ENCODE peak calls at places on chromosomes 12 and 14, in six cellular contexts. O is tibial nerve, Z is HepG2, G is transverse colon, M is stomach, T is GM12878. F is an unnamed sample. For H3K4me1, the result is how much of the 10 kb centered on the place peaks cover.

GRCh38 chr12:26987634-26988424 is 26.4 kb downstream of the TM7SF3 start:
- DNase-seq in O (no peak), Z (no peak), G (no peak), M (no peak), T (no peak), F (no peak)

GRCh38 chr14:70098257-70098809 is 90.4 kb downstream of the SLC8A3 start:
- DNase-seq in O (no peak), Z (no peak), G (no peak), M (no peak), T (no peak), F (no peak)

GRCh38 chr12:57476993-57477709 is 2.5 kb downstream of the ARHGAP9 start:
- DNase-seq in O (no peak), Z (no peak), G (no peak), M (no peak), T (no peak), F (no peak)

GRCh38 chr12:80648866-80649265 is 58.6 kb upstream of the MYF6 start:
- DNase-seq in O (no peak), Z (no peak), G (no peak), M (no peak), T (no peak), F (no peak)

GRCh38 chr14:64979336-64980074 is 7.2 kb upstream of the FNTB start:
- DNase-seq in O (no peak), Z (no peak), G (no peak), M (no peak), T (no peak), F (no peak)

GRCh38 chr12:69900720-69901131 is 75.7 kb downstream of the MYRFL start:
- DNase-seq in O (peak), Z (peak), G (peak), M (peak), T (no peak), F (no peak)

GRCh38 chr12:12736759-12737676 is 19.9 kb downstream of the CDKN1B start:
- DNase-seq in O (no peak), Z (no peak), G (peak), M (no peak), T (peak), F (no peak)

GRCh38 chr12:95996034-95996658 is at the start of gene HAL:
- DNase-seq in O (no peak), Z (peak), G (peak), M (peak), T (no peak), F (no peak)

GRCh38 chr14:73059326-73059725 is 992 bp downstream of the RBM25 start:
- DNase-seq in O (no peak), Z (peak), G (no peak), M (no peak), T (no peak), F (no peak)

GRCh38 chr12:18483723-18484325 is 222.5 kb downstream of the PIK3C2G start:
- DNase-seq in O (no peak), Z (no peak), G (no peak), M (no peak), T (no peak), F (no peak)

GRCh38 chr12:74334770-74335169 is 202.9 kb upstream of the ATXN7L3B start:
- DNase-seq in O (no peak), Z (no peak), G (no peak), M (no peak), T (no peak), F (no peak)

GRCh38 chr12:58969227-58969626 is 48.9 kb upstream of the LRIG3 start:
- DNase-seq in O (no peak), Z (no peak), G (no peak), M (no peak), T (no peak), F (no peak)

GRCh38 chr12:109581856-109582255 is 8.3 kb downstream of the MVK start:
- DNase-seq in O (no peak), Z (no peak), G (no peak), M (no peak), T (no peak), F (no peak)

GRCh38 chr12:49626169-49626835 is 2.9 kb downstream of the PRPF40B start:
- DNase-seq in O (no peak), Z (no peak), G (no peak), M (no peak), T (no peak), F (no peak)

GRCh38 chr12:78898416-78898815 is 33.8 kb downstream of the SYT1 start:
- DNase-seq in O (no peak), Z (no peak), G (no peak), M (no peak), T (no peak), F (no peak)

GRCh38 chr12:6367065-6367968 is 8.0 kb downstream of the SCNN1A start:
- DNase-seq in O (no peak), Z (peak), G (no peak), M (no peak), T (peak), F (no peak)

GRCh38 chr14:59301354-59301753 is 112.9 kb downstream of the DAAM1 start:
- DNase-seq in O (no peak), Z (peak), G (peak), M (no peak), T (peak), F (no peak)

GRCh38 chr12:98238513-98238912 is 276.9 kb upstream of the TMPO start:
- DNase-seq in O (no peak), Z (no peak), G (no peak), M (no peak), T (no peak), F (no peak)

GRCh38 chr14:59181804-59182203 is 6.7 kb upstream of the DAAM1 start:
- DNase-seq in O (no peak), Z (no peak), G (no peak), M (no peak), T (no peak), F (no peak)

GRCh38 chr12:120468271-120468845 is 1.2 kb downstream of the SRSF9 start:
- DNase-seq in O (no peak), Z (peak), G (peak), M (peak), T (no peak), F (peak)

GRCh38 chr12:128531153-128531552 is 264.2 kb downstream of the TMEM132C start:
- DNase-seq in O (no peak), Z (no peak), G (no peak), M (no peak), T (peak), F (no peak)

GRCh38 chr14:71745072-71745471 is 187.2 kb upstream of the RGS6 start:
- DNase-seq in O (no peak), Z (no peak), G (no peak), M (no peak), T (no peak), F (no peak)

GRCh38 chr14:88516742-88517418 is 37.9 kb downstream of the PTPN21 start:
- DNase-seq in O (no peak), Z (peak), G (peak), M (no peak), T (no peak), F (no peak)

GRCh38 chr12:109930028-109930800 is 30.1 kb downstream of the TCHP start:
- DNase-seq in O (no peak), Z (no peak), G (no peak), M (no peak), T (no peak), F (no peak)

GRCh38 chr14:100834441-100835277 is 8.7 kb downstream of the MEG3 start:
- DNase-seq in O (no peak), Z (no peak), G (no peak), M (no peak), T (no peak), F (no peak)

GRCh38 chr12:50402270-50403000 is 1.8 kb downstream of the LARP4 start:
- DNase-seq in O (no peak), Z (no peak), G (no peak), M (no peak), T (no peak), F (no peak)

GRCh38 chr12:91618281-91618680 is 435.7 kb upstream of the DCN start:
- DNase-seq in O (no peak), Z (no peak), G (no peak), M (no peak), T (no peak), F (no peak)
- TF ChIP-seq EP300 in O (no peak), Z (no peak), G (no peak), M (no peak), T (no peak), F (no peak)

GRCh38 chr14:24093901-24094838 is at the start of gene PCK2:
- DNase-seq in O (peak), Z (peak), G (peak), M (peak), T (no peak), F (peak)
- H3K4me1 ChIP-seq in O (under half), Z (half or more), G (under half), M (under half), T (under half), F (under half)

GRCh38 chr14:106393742-106394141 is 867.4 kb downstream of the TMEM121 start:
- DNase-seq in O (no peak), Z (no peak), G (no peak), M (no peak), T (no peak), F (no peak)

GRCh38 chr14:106395460-106396050 is 869.2 kb downstream of the TMEM121 start:
- DNase-seq in O (no peak), Z (no peak), G (no peak), M (no peak), T (no peak), F (no peak)

GRCh38 chr14:106396999-106397398 is 870.6 kb downstream of the TMEM121 start:
- DNase-seq in O (no peak), Z (no peak), G (no peak), M (no peak), T (no peak), F (no peak)
- TF ChIP-seq EP300 in O (no peak), Z (no peak), G (no peak), M (no peak), T (no peak), F (no peak)

GRCh38 chr14:104787736-104788532 is 7.6 kb downstream of the AKT1 start:
- DNase-seq in O (no peak), Z (no peak), G (no peak), M (no peak), T (no peak), F (no peak)

GRCh38 chr14:104786726-104787675 is 8.5 kb downstream of the AKT1 start:
- DNase-seq in O (no peak), Z (no peak), G (no peak), M (no peak), T (no peak), F (no peak)

GRCh38 chr14:104788533-104788818 is 7.1 kb downstream of the AKT1 start:
- DNase-seq in O (no peak), Z (no peak), G (no peak), M (no peak), T (no peak), F (no peak)

GRCh38 chr14:104789752-104790743 is 5.5 kb downstream of the AKT1 start:
- DNase-seq in O (no peak), Z (no peak), G (no peak), M (no peak), T (no peak), F (no peak)

GRCh38 chr14:104788873-104789663 is 6.5 kb downstream of the AKT1 start:
- DNase-seq in O (no peak), Z (no peak), G (no peak), M (no peak), T (no peak), F (no peak)
- H3K4me1 ChIP-seq in O (half or more), Z (under half), G (under half), M (half or more), T (under half), F (half or more)

GRCh38 chr14:104158827-104159798 is 20.7 kb downstream of the KIF26A start:
- DNase-seq in O (no peak), Z (no peak), G (no peak), M (peak), T (no peak), F (no peak)
- TF ChIP-seq EP300 in O (no peak), Z (no peak), G (no peak), M (no peak), T (no peak), F (no peak)

GRCh38 chr12:2074792-2075191 is 22.0 kb downstream of the CACNA1C start:
- DNase-seq in O (no peak), Z (no peak), G (no peak), M (no peak), T (no peak), F (no peak)

GRCh38 chr12:2076196-2076570 is 23.4 kb downstream of the CACNA1C start:
- DNase-seq in O (no peak), Z (no peak), G (no peak), M (no peak), T (no peak), F (no peak)

GRCh38 chr12:2075558-2076195 is 22.9 kb downstream of the CACNA1C start:
- DNase-seq in O (no peak), Z (no peak), G (no peak), M (no peak), T (no peak), F (no peak)

GRCh38 chr12:2068638-2069037 is 15.9 kb downstream of the CACNA1C start:
- DNase-seq in O (no peak), Z (no peak), G (no peak), M (no peak), T (no peak), F (no peak)

DNA sequence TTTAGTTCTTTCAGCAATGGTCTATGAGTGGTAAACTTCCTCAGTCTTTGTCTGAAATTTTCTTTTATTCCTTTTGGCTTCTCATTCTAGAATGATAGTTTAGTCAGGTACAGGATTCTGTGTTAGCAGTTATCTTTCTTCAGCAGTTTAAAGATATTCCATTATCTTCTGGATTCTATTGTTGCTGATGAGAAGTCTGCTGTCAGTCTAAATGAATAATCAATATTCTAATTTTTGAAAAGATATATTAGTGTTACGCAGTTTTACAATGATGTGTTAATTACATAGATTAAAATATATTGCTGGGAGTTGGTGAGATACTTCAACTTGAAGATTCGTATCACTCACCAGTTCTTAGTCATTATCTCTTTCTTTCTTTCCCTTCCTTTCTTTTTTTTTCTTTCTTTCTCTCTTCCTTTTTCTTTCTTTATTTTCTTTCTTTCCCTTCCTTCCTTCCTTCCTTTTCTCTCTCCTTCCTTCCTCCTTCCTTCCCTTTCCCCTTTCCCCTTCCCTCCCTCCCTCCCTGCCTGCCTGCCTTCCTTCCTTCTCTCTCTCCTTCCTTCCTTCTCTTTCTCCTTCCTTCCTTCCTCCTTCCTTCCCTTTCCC is 17.8 kb downstream of the CACNA1C start:
- DNase-seq in O (no peak), Z (no peak), G (no peak), M (no peak), T (no peak), F (no peak)
- H3K4me1 ChIP-seq in O (under half), Z (under half), G (under half), M (under half), T (under half), F (under half)